ENCODE peak calls at places on chromosomes 5 and 9, in four cellular contexts. E is choroid plexus epithelial cell, K is Calu3, H is foreskin fibroblast. M is an unnamed sample.

GRCh38 chr5:6448622-6449464 is at the start of gene UBE2QL1:
- DNase-seq in H (peak), E (peak), K (no peak), M (peak)

GRCh38 chr9:74719306-74719705 is 168.4 kb downstream of the TRPM6 start:
- DNase-seq in E (no peak), H (no peak), K (no peak), M (no peak)

GRCh38 chr9:592225-592624 is 249.3 kb upstream of the DMRT1 start:
- DNase-seq in E (no peak), H (no peak), K (no peak), M (no peak)

GRCh38 chr9:6441269-6441668 is 28.3 kb downstream of the UHRF2 start:
- DNase-seq in E (no peak), K (no peak), H (peak), M (no peak)

GRCh38 chr9:26656003-26656940 is 236.3 kb downstream of the CAAP1 start:
- DNase-seq in H (no peak), K (peak), E (peak), M (no peak)

GRCh38 chr5:1282139-1282992 is 12.5 kb downstream of the TERT start:
- DNase-seq in H (no peak), E (no peak), K (no peak), M (no peak)

GRCh38 chr9:91089405-91090131 is 272.1 kb downstream of the AUH start:
- DNase-seq in E (peak), K (peak), H (peak), M (no peak)

GRCh38 chr5:80701597-80701996 is 46.8 kb upstream of the DHFR start:
- DNase-seq in H (no peak), K (no peak), E (no peak), M (no peak)

GRCh38 chr5:179608131-179608581 is 15.3 kb downstream of the HNRNPH1 start:
- DNase-seq in K (no peak), H (no peak), E (peak), M (no peak)

GRCh38 chr5:61274561-61274960 is 57.5 kb upstream of the ZSWIM6 start:
- DNase-seq in E (peak), H (no peak), K (no peak), M (no peak)

GRCh38 chr5:61270510-61271165 is 61.4 kb upstream of the ZSWIM6 start:
- DNase-seq in K (no peak), E (no peak), H (no peak), M (no peak)

GRCh38 chr5:61275841-61276240 is 56.2 kb upstream of the ZSWIM6 start:
- DNase-seq in K (no peak), H (peak), E (peak), M (no peak)

GRCh38 chr5:61272688-61273087 is 59.4 kb upstream of the ZSWIM6 start:
- DNase-seq in H (no peak), K (no peak), E (no peak), M (no peak)

GRCh38 chr5:61273279-61273678 is 58.8 kb upstream of the ZSWIM6 start:
- DNase-seq in K (no peak), E (no peak), H (no peak), M (no peak)
- TF ChIP-seq CTCF in K (no peak), E (no peak), H (no peak), M (no peak)

DNA sequence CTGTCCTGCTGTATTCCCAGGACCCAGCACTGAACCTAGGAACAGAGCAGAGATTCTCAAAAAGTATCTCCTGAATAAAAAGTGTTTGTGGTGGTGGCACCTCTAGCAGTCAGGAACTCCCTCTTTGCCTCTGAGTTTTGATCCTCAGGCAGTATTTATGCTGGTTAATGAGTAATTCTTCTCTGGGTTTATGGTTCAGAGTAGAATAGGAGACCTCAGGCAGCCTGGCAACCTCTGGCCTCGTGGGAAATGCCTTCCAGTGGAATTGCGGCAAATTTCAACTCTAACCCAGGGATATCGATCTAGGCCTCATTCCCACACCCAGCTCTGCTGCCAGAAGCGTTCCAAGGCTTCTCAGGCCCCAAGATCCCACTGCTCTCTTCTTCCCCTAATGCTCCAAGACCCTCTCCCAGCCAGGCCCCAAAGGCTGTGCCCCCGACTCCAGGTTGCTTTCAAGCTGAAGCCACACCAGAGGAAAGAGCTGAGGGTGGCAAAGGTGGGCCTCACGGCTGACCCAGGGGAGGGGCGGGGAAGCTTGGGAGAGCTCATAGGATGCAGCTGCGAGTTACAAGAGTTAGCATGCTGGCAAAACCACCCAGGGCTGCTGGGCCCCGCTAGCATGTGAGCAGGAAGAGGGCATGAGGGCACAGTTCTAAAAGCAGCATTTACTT is 10.9 kb upstream of the HDHD3 start:
- DNase-seq in K (no peak), H (no peak), E (no peak), M (peak)
- TF ChIP-seq CTCF in K (no peak), H (no peak), E (no peak), M (no peak)

DNA sequence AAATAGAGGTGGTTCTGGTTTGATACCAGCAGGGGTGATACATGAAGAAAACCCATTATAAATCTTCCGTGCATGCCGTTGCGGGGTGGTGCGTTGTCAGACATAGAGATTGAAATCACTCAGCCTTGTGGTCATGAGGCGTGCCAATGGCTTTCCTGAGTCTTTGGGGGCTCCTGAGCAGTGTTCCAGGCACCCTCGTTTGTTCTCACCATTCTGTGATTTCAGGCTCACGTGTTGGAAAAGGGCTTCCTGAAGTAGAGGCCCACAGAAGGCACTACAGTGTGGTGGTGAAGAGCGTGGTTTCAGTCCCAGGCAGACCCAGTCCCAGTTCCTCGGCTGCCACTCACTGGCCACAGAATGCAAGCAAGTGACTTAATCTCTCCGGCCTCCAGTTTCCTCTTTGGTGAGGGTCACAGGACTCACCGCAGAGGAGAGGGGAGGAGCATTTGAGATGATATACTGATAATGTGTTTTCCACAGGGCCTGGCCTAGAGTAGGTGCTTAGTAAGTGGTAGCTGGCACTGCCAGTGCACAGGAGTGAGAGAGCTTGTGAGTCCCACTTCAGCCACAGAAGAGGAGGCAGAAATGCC is 20.5 kb upstream of the GLRX start:
- DNase-seq in H (no peak), E (peak), K (peak), M (no peak)
- TF ChIP-seq CTCF in H (no peak), E (peak), K (peak), M (no peak)

DNA sequence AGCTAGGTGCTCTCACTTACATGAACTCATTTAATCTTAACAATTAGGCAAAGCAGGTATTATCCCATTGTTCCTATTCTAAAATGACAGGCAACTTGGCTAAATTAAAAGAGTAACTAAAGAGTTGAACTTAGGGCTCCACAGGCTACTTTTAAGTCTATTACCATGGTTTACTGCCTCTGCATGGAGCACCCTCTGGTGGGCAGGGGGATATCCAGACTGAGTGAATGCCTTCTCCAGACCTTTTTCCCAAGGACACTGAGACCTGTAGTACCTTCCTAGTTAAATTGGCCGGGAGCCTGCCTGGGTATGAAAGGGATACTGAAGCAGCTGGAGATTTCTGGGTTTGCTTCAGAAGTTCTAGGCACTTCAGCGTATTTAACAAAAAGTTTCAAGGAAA is 238.1 kb downstream of the ELAVL2 start:
- DNase-seq in H (no peak), E (no peak), K (no peak), M (no peak)
- TF ChIP-seq CTCF in H (no peak), E (no peak), K (no peak), M (no peak)

GRCh38 chr5:135339623-135340022 is 59.4 kb downstream of the MACROH2A1 start:
- DNase-seq in H (no peak), E (no peak), K (no peak), M (no peak)

GRCh38 chr5:135340568-135340967 is 58.5 kb downstream of the MACROH2A1 start:
- DNase-seq in E (no peak), H (no peak), K (no peak), M (no peak)

GRCh38 chr5:135341696-135342095 is 57.3 kb downstream of the MACROH2A1 start:
- DNase-seq in K (no peak), H (no peak), E (no peak), M (no peak)

GRCh38 chr5:135342227-135342859 is 56.7 kb downstream of the MACROH2A1 start:
- DNase-seq in E (no peak), H (no peak), K (no peak), M (no peak)

DNA sequence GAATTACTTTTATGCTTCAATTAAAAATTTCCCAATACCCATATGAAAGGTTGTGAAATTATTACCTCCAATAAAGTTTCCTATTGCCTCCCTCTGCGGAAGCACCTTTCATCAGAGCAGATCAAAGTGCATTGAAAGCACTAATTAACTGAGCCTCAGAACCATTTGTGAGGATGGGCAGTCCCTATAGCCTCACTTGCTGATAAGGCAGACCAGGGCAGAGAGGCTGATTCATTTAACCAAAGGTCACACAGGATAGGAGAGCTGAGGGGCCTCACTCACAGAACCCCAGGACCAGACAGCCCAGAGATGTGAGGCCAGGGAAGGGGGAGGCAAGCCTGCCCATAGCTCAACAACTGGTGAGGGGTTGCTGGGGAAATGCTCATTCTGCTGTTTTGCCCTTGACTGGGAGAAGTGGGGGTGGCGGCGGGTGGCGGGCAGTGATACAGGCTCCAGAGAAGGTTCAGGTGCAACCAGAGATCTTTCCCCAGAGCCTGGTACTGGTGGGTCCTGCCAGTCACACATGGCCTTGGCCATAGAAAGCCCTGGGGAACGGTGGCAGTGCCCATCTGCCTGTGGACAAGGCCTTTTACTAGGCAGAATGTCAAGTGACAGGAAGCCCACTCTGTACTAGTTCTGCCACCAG is 57.9 kb downstream of the MACROH2A1 start:
- DNase-seq in K (no peak), H (no peak), E (no peak), M (no peak)
- TF ChIP-seq CTCF in K (no peak), H (no peak), E (no peak), M (no peak)

GRCh38 chr9:89807682-89808075 is 202.9 kb downstream of the GADD45G start:
- DNase-seq in H (no peak), K (no peak), E (no peak), M (no peak)

GRCh38 chr9:89806371-89807100 is 201.7 kb downstream of the GADD45G start:
- DNase-seq in K (no peak), H (no peak), E (peak), M (no peak)

GRCh38 chr9:89808801-89809200 is 204.0 kb downstream of the GADD45G start:
- DNase-seq in E (peak), H (no peak), K (no peak), M (no peak)

GRCh38 chr9:89807101-89807395 is 202.2 kb downstream of the GADD45G start:
- DNase-seq in E (no peak), K (no peak), H (no peak), M (no peak)

GRCh38 chr9:89808076-89808701 is 203.4 kb downstream of the GADD45G start:
- DNase-seq in H (no peak), K (no peak), E (peak), M (no peak)
- TF ChIP-seq CTCF in H (no peak), K (no peak), E (peak), M (peak)

DNA sequence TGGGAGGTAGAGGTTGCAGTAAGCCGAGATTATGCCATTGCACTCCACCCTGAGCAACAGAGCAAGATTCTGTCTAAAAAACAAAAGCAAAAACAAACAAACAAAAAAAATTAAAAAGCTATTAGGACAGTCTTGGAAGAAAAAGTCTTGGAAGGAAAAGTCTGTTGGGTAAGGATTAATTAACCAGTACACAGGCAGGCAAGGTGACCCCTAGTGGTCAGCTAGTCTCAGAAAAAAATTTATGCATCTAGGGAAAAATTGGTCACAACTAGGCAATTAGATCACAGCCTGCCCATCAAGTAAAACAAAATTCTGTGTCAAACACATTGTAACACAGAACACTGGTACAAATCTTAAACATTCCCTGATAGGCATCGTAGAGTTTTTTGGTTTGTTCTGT is 6.7 kb upstream of the ANKRD18B start:
- DNase-seq in E (peak), H (peak), K (peak), M (no peak)
- TF ChIP-seq CTCF in E (peak), H (peak), K (peak), M (peak)

GRCh38 chr5:113447651-113448050 is 12.9 kb upstream of the TSSK1B start:
- DNase-seq in E (peak), H (no peak), K (peak), M (no peak)
- TF ChIP-seq CTCF in E (peak), H (no peak), K (peak), M (peak)

M was measured in progenitor cell of endocrine pancreas.